ENCODE peak calls at places on chromosomes 3 and 15, in eight cellular contexts. D is iPS-NIHi11; T is CD4-positive, alpha-beta T cell; L is RCC 7860; Q is iris pigment epithelial cell; N is AG08396; X is GM06990; E is sciatic nerve. B is an unnamed sample.

GRCh38 chr3:127859706-127860105 is 37.4 kb upstream of the MGLL start:
- DNase-seq in T (no peak), N (no peak), E (no peak), X (no peak), Q (no peak), D (no peak), L (no peak), B (no peak)

GRCh38 chr3:127686512-127686894 is 13.8 kb downstream of the ABTB1 start:
- DNase-seq in N (no peak), Q (no peak), T (no peak), L (no peak), X (no peak), D (no peak), E (no peak), B (no peak)

GRCh38 chr3:72281551-72281950 is 496.6 kb upstream of the PROK2 start:
- DNase-seq in Q (no peak), D (no peak), X (no peak), L (no peak), N (no peak), T (no peak), E (no peak), B (no peak)

GRCh38 chr3:156643729-156644389 is 30.5 kb upstream of the TIPARP start:
- DNase-seq in D (no peak), N (no peak), Q (peak; percentile 31), E (no peak), T (no peak), L (no peak), X (peak; percentile 17), B (peak; percentile 42)

GRCh38 chr3:40615916-40616315 is 91.2 kb downstream of the ZNF621 start:
- DNase-seq in N (no peak), X (no peak), D (no peak), Q (no peak), E (no peak), T (no peak), L (no peak), B (no peak)

GRCh38 chr3:172256101-172256687 is 192.1 kb downstream of the GHSR start:
- DNase-seq in L (no peak), X (no peak), E (no peak), N (no peak), T (no peak), D (no peak), Q (peak; percentile 89), B (no peak)

GRCh38 chr3:13274125-13274873 is 145.8 kb downstream of the NUP210 start:
- DNase-seq in N (no peak), D (no peak), T (no peak), E (no peak), Q (no peak), L (no peak), X (no peak), B (no peak)

GRCh38 chr15:68743256-68743655 is 77.4 kb downstream of the ANP32A start:
- DNase-seq in L (no peak), N (no peak), Q (no peak), E (no peak), T (no peak), D (no peak), X (no peak), B (no peak)

GRCh38 chr3:8734908-8735307 is 1.3 kb downstream of the CAV3 start:
- DNase-seq in Q (no peak), T (no peak), E (no peak), N (no peak), L (no peak), D (no peak), X (no peak), B (no peak)

GRCh38 chr3:9033867-9034266 is 70.6 kb upstream of the RAD18 start:
- DNase-seq in T (no peak), L (no peak), X (no peak), E (no peak), N (no peak), D (no peak), Q (no peak), B (no peak)

GRCh38 chr3:126959921-126960603 is 22.9 kb upstream of the PLXNA1 start:
- DNase-seq in X (no peak), E (peak; percentile 51), D (peak; percentile 63), T (no peak), Q (peak; percentile 71), L (no peak), N (peak; percentile 30), B (no peak)

GRCh38 chr3:119769394-119770149 is 12.3 kb upstream of the NR1I2 start:
- DNase-seq in Q (peak; percentile 59), T (no peak), D (no peak), E (no peak), N (no peak), L (no peak), X (no peak), B (no peak)

GRCh38 chr15:98177950-98178848 is 217.7 kb downstream of the ARRDC4 start:
- DNase-seq in L (peak; percentile 45), Q (peak; percentile 79), N (peak; percentile 36), T (no peak), X (no peak), D (peak; percentile 67), E (peak; percentile 59), B (peak; percentile 17)

GRCh38 chr3:111326144-111326995 is 215.6 kb upstream of the CD96 start:
- DNase-seq in D (no peak), X (peak; percentile 5), Q (peak; percentile 68), N (no peak), E (no peak), L (peak; percentile 5), T (no peak), B (no peak)

GRCh38 chr15:90862964-90863721 is 5.2 kb upstream of the FURIN start:
- DNase-seq in T (no peak), Q (no peak), L (no peak), X (no peak), D (no peak), E (no peak), N (no peak), B (no peak)

B was measured in CD8-positive, alpha-beta T cell.